ENCODE peak calls at places on chromosome 15, in six cellular contexts. One of them, this sample, is unnamed.

GRCh38 chr15:45150481-45150880 is 20.7 kb downstream of the DUOX1 start:
- DNase-seq in BE2C: no peak
- DNase-seq in hypothalamus: no peak
- DNase-seq in NCI-H2171: no peak
- DNase-seq in hepatic stellate cell: no peak
- DNase-seq in fibroblast of lung: peak
- DNase-seq in this sample: no peak

GRCh38 chr15:90418627-90419026 is 30.6 kb downstream of the IQGAP1 start:
- DNase-seq in fibroblast of lung: no peak
- DNase-seq in NCI-H2171: no peak
- DNase-seq in hypothalamus: no peak
- DNase-seq in hepatic stellate cell: no peak
- DNase-seq in BE2C: no peak
- DNase-seq in this sample: no peak

GRCh38 chr15:29917600-29918597 is 95.6 kb upstream of the TJP1 start:
- DNase-seq in fibroblast of lung: peak
- DNase-seq in BE2C: no peak
- DNase-seq in hepatic stellate cell: peak
- DNase-seq in hypothalamus: no peak
- DNase-seq in NCI-H2171: no peak
- DNase-seq in this sample: no peak

GRCh38 chr15:99110581-99111320 is 5.9 kb downstream of the SYNM start:
- DNase-seq in hypothalamus: no peak
- DNase-seq in BE2C: no peak
- DNase-seq in fibroblast of lung: peak
- DNase-seq in hepatic stellate cell: peak
- DNase-seq in NCI-H2171: no peak
- DNase-seq in this sample: no peak

GRCh38 chr15:77243146-77243545 is 172.2 kb upstream of the TSPAN3 start:
- DNase-seq in fibroblast of lung: no peak
- DNase-seq in BE2C: no peak
- DNase-seq in NCI-H2171: no peak
- DNase-seq in hepatic stellate cell: no peak
- DNase-seq in hypothalamus: no peak
- DNase-seq in this sample: no peak

GRCh38 chr15:38885001-38885400 is 320.4 kb upstream of the RASGRP1 start:
- DNase-seq in fibroblast of lung: peak
- DNase-seq in NCI-H2171: no peak
- DNase-seq in hypothalamus: no peak
- DNase-seq in hepatic stellate cell: no peak
- DNase-seq in BE2C: no peak
- DNase-seq in this sample: no peak

GRCh38 chr15:65400760-65401606 is 21.8 kb downstream of the IGDCC4 start:
- DNase-seq in BE2C: peak
- DNase-seq in fibroblast of lung: peak
- DNase-seq in NCI-H2171: peak
- DNase-seq in hepatic stellate cell: peak
- DNase-seq in hypothalamus: no peak
- DNase-seq in this sample: no peak

GRCh38 chr15:66039117-66039860 is 170.0 kb downstream of the RAB11A start:
- DNase-seq in hepatic stellate cell: no peak
- DNase-seq in hypothalamus: no peak
- DNase-seq in fibroblast of lung: no peak
- DNase-seq in NCI-H2171: no peak
- DNase-seq in BE2C: no peak
- DNase-seq in this sample: no peak

GRCh38 chr15:92624401-92624991 is 31.1 kb downstream of the FAM174B start:
- DNase-seq in BE2C: no peak
- DNase-seq in fibroblast of lung: peak
- DNase-seq in hypothalamus: peak
- DNase-seq in NCI-H2171: peak
- DNase-seq in hepatic stellate cell: no peak
- DNase-seq in this sample: no peak

GRCh38 chr15:67957435-67958139 is 96.5 kb upstream of the PIAS1 start:
- DNase-seq in hepatic stellate cell: no peak
- DNase-seq in BE2C: no peak
- DNase-seq in NCI-H2171: no peak
- DNase-seq in hypothalamus: no peak
- DNase-seq in fibroblast of lung: no peak
- DNase-seq in this sample: no peak

GRCh38 chr15:89081878-89082277 is 6.4 kb upstream of the ABHD2 start:
- DNase-seq in BE2C: peak
- DNase-seq in fibroblast of lung: no peak
- DNase-seq in hepatic stellate cell: no peak
- DNase-seq in NCI-H2171: no peak
- DNase-seq in hypothalamus: no peak
- DNase-seq in this sample: no peak

GRCh38 chr15:66775127-66776105 is 73.4 kb downstream of the SMAD6 start:
- DNase-seq in fibroblast of lung: peak
- DNase-seq in BE2C: peak
- DNase-seq in hepatic stellate cell: no peak
- DNase-seq in hypothalamus: no peak
- DNase-seq in NCI-H2171: no peak
- DNase-seq in this sample: no peak

GRCh38 chr15:54915382-54915781 is 281.4 kb downstream of the RSL24D1 start:
- DNase-seq in NCI-H2171: no peak
- DNase-seq in BE2C: no peak
- DNase-seq in fibroblast of lung: no peak
- DNase-seq in hepatic stellate cell: no peak
- DNase-seq in hypothalamus: no peak
- DNase-seq in this sample: no peak

GRCh38 chr15:68371160-68371559 is 60.8 kb downstream of the ITGA11 start:
- DNase-seq in hepatic stellate cell: no peak
- DNase-seq in fibroblast of lung: no peak
- DNase-seq in hypothalamus: no peak
- DNase-seq in NCI-H2171: peak
- DNase-seq in BE2C: no peak
- DNase-seq in this sample: no peak

GRCh38 chr15:81010086-81010485 is 9.4 kb downstream of the TLNRD1 start:
- DNase-seq in hepatic stellate cell: no peak
- DNase-seq in BE2C: no peak
- DNase-seq in fibroblast of lung: no peak
- DNase-seq in hypothalamus: no peak
- DNase-seq in NCI-H2171: no peak
- DNase-seq in this sample: no peak

GRCh38 chr15:52002351-52002750 is 16.7 kb upstream of the MAPK6 start:
- DNase-seq in hepatic stellate cell: no peak
- DNase-seq in NCI-H2171: no peak
- DNase-seq in BE2C: no peak
- DNase-seq in fibroblast of lung: no peak
- DNase-seq in hypothalamus: no peak
- DNase-seq in this sample: no peak

GRCh38 chr15:67385971-67386370 is 131.4 kb downstream of the IQCH start:
- DNase-seq in fibroblast of lung: no peak
- DNase-seq in NCI-H2171: no peak
- DNase-seq in hepatic stellate cell: no peak
- DNase-seq in hypothalamus: no peak
- DNase-seq in BE2C: no peak
- DNase-seq in this sample: no peak

GRCh38 chr15:85582719-85583089 is 202.3 kb downstream of the AKAP13 start:
- DNase-seq in BE2C: peak
- DNase-seq in hypothalamus: no peak
- DNase-seq in hepatic stellate cell: peak
- DNase-seq in NCI-H2171: peak
- DNase-seq in fibroblast of lung: peak
- DNase-seq in this sample: no peak

GRCh38 chr15:61921093-61921492 is 139.2 kb downstream of the VPS13C start:
- DNase-seq in fibroblast of lung: peak
- DNase-seq in hepatic stellate cell: no peak
- DNase-seq in BE2C: no peak
- DNase-seq in NCI-H2171: no peak
- DNase-seq in hypothalamus: no peak
- DNase-seq in this sample: no peak

GRCh38 chr15:71691322-71691699 is 119.0 kb upstream of the NR2E3 start:
- DNase-seq in hypothalamus: no peak
- DNase-seq in NCI-H2171: no peak
- DNase-seq in BE2C: no peak
- DNase-seq in hepatic stellate cell: no peak
- DNase-seq in fibroblast of lung: no peak
- DNase-seq in this sample: no peak

GRCh38 chr15:51341366-51342248 is at the start of gene GLDN:
- DNase-seq in NCI-H2171: peak
- DNase-seq in fibroblast of lung: peak
- DNase-seq in BE2C: peak
- DNase-seq in hypothalamus: peak
- DNase-seq in hepatic stellate cell: no peak
- DNase-seq in this sample: peak

GRCh38 chr15:46129145-46129544 is 494.3 kb downstream of the SQOR start:
- DNase-seq in fibroblast of lung: peak
- DNase-seq in NCI-H2171: no peak
- DNase-seq in hepatic stellate cell: no peak
- DNase-seq in hypothalamus: no peak
- DNase-seq in BE2C: no peak
- DNase-seq in this sample: no peak